ENCODE peak calls at places on chromosomes 4 and X, in ten cellular contexts. N, C, B, Y, Q, F, P, W, K and R are unnamed samples.

GRCh38 chr4:80142396-80143304 is 54.7 kb upstream of the PRDM8 start:
- DNase-seq in P (no peak), Y (no peak), F (peak; percentile 64), Q (no peak), W (no peak), C (peak; percentile 39), N (no peak), K (no peak), B (no peak), R (no peak)

GRCh38 chr4:140138428-140138827 is 15.6 kb downstream of the MAML3 start:
- DNase-seq in W (no peak), P (no peak), N (no peak), Y (no peak), C (no peak), F (no peak), B (no peak), Q (no peak), K (no peak), R (no peak)

GRCh38 chr4:169582203-169582602 is 30.2 kb downstream of the NEK1 start:
- DNase-seq in C (no peak), Q (no peak), F (no peak), N (no peak), W (no peak), P (no peak), B (no peak), K (no peak), Y (no peak), R (no peak)

GRCh38 chr4:113625902-113626301 is 135.6 kb downstream of the CAMK2D start:
- DNase-seq in C (no peak), Y (no peak), F (no peak), K (no peak), Q (no peak), W (no peak), B (no peak), P (no peak), N (no peak), R (no peak)

GRCh38 chrX:154013614-154014360 is 5.9 kb downstream of the IRAK1 start:
- DNase-seq in F (no peak), Y (peak; percentile 43), Q (no peak), N (peak; percentile 67), K (no peak), W (no peak), C (peak; percentile 32), B (no peak), P (peak; percentile 38), R (no peak)

GRCh38 chr4:38499101-38499500 is 164.9 kb upstream of the KLF3 start:
- DNase-seq in B (no peak), C (no peak), Q (no peak), P (no peak), W (no peak), F (no peak), Y (no peak), K (no peak), N (no peak), R (no peak)

GRCh38 chr4:85426366-85426765 is 48.6 kb upstream of the ARHGAP24 start:
- DNase-seq in Q (no peak), N (no peak), K (no peak), B (no peak), C (no peak), Y (no peak), P (no peak), F (no peak), W (no peak), R (no peak)

GRCh38 chr4:15755321-15755750 is 22.8 kb upstream of the CD38 start:
- DNase-seq in F (no peak), N (peak; percentile 55), C (peak; percentile 67), Q (no peak), B (no peak), Y (no peak), K (no peak), W (no peak), P (peak; percentile 28), R (no peak)

GRCh38 chrX:153459976-153460375 is 10.4 kb downstream of the HAUS7 start:
- DNase-seq in P (no peak), F (no peak), W (no peak), Q (no peak), B (no peak), K (no peak), Y (no peak), C (no peak), N (peak; percentile 74), R (no peak)

GRCh38 chr4:53591372-53591892 is at the start of gene LNX1:
- DNase-seq in P (no peak), W (no peak), B (no peak), K (no peak), Y (peak; percentile 28), C (peak; percentile 21), Q (no peak), N (no peak), F (no peak), R (no peak)

GRCh38 chrX:121308276-121308805 is 260.9 kb downstream of the GLUD2 start:
- DNase-seq in K (peak; percentile 7), P (peak; percentile 6), C (peak; percentile 50), W (peak; percentile 4), B (no peak), Q (no peak), Y (peak; percentile 6), F (no peak), N (peak; percentile 84), R (no peak)

GRCh38 chrX:17967888-17968287 is 106.8 kb upstream of the RAI2 start:
- DNase-seq in C (no peak), P (no peak), B (no peak), W (no peak), Y (no peak), F (no peak), Q (no peak), N (no peak), K (no peak), R (no peak)

GRCh38 chr4:139175647-139176298 is 1.2 kb downstream of the ELF2 start:
- DNase-seq in N (no peak), Y (no peak), K (no peak), B (no peak), P (peak; percentile 10), W (no peak), C (no peak), F (no peak), Q (no peak), R (no peak)

GRCh38 chrX:38891641-38892413 is 90.6 kb downstream of the MID1IP1 start:
- DNase-seq in P (no peak), B (no peak), Q (no peak), W (no peak), Y (no peak), K (no peak), C (no peak), F (no peak), N (peak; percentile 77), R (no peak)

GRCh38 chr4:155653052-155653451 is 13.6 kb upstream of the GUCY1A1 start:
- DNase-seq in C (no peak), Y (no peak), W (no peak), B (no peak), K (no peak), F (no peak), N (no peak), Q (no peak), P (no peak), R (no peak)

GRCh38 chr4:38411092-38411491 is 252.9 kb upstream of the KLF3 start:
- DNase-seq in B (no peak), Q (no peak), N (no peak), K (no peak), W (no peak), Y (no peak), P (no peak), F (no peak), C (no peak), R (no peak)

GRCh38 chr4:77286906-77287305 is 129.9 kb downstream of the CCNG2 start:
- DNase-seq in Y (no peak), P (no peak), F (no peak), Q (no peak), C (peak; percentile 18), W (no peak), B (no peak), N (no peak), K (no peak), R (no peak)